ENCODE peak calls at places on chromosome 9, in five cellular contexts. Z is astrocyte of the cerebellum, Q is breast epithelium, S is heart right ventricle, O is mucosa of descending colon. G is an unnamed sample.

GRCh38 chr9:75233011-75233410 is 144.7 kb downstream of the OSTF1 start:
- DNase-seq in O (no peak), Q (no peak), S (no peak), Z (peak), G (no peak)

GRCh38 chr9:114225534-114226288 is 70.4 kb downstream of the COL27A1 start:
- DNase-seq in Z (peak), S (no peak), O (no peak), Q (no peak), G (no peak)

GRCh38 chr9:8140557-8140956 is 341.0 kb upstream of the DMAC1 start:
- DNase-seq in Q (no peak), S (no peak), Z (no peak), O (no peak), G (no peak)

GRCh38 chr9:128819716-128820664 is 1.7 kb downstream of the ENDOG start:
- DNase-seq in Q (no peak), S (peak), Z (no peak), O (no peak), G (no peak)

GRCh38 chr9:78552802-78553201 is 255.9 kb downstream of the PSAT1 start:
- DNase-seq in O (no peak), S (no peak), Q (no peak), Z (no peak), G (no peak)

GRCh38 chr9:88497224-88497623 is 37.8 kb upstream of the NXNL2 start:
- DNase-seq in S (no peak), Z (no peak), Q (no peak), O (no peak), G (no peak)

GRCh38 chr9:29198861-29199260 is 1625.6 kb upstream of the C9orf72 start:
- DNase-seq in O (no peak), Q (no peak), S (no peak), Z (no peak), G (no peak)

GRCh38 chr9:109252291-109252690 is 68.6 kb downstream of the EPB41L4B start:
- DNase-seq in S (no peak), Z (no peak), Q (no peak), O (no peak), G (no peak)

GRCh38 chr9:18896531-18897179 is 136.4 kb downstream of the SAXO1 start:
- DNase-seq in Q (no peak), Z (no peak), S (no peak), O (no peak), G (no peak)

GRCh38 chr9:114305189-114305555 is 17.7 kb upstream of the ORM1 start:
- DNase-seq in O (no peak), S (no peak), Z (no peak), Q (no peak), G (no peak)

GRCh38 chr9:7452378-7452777 is 347.2 kb downstream of the DMAC1 start:
- DNase-seq in S (no peak), Z (no peak), O (no peak), Q (no peak), G (no peak)

GRCh38 chr9:22813520-22813919 is 366.9 kb downstream of the DMRTA1 start:
- DNase-seq in Z (peak), S (no peak), Q (no peak), O (no peak), G (no peak)

GRCh38 chr9:124764774-124765438 is 6.2 kb downstream of the NR6A1 start:
- DNase-seq in Z (no peak), Q (no peak), O (no peak), S (no peak), G (no peak)

GRCh38 chr9:115946530-115946929 is 207.1 kb upstream of the PAPPA start:
- DNase-seq in O (no peak), Q (no peak), S (no peak), Z (no peak), G (no peak)

GRCh38 chr9:75454043-75454442 is 365.7 kb downstream of the OSTF1 start:
- DNase-seq in Q (no peak), O (peak), S (no peak), Z (no peak), G (no peak)

GRCh38 chr9:123422593-123422992 is 66.6 kb downstream of the CRB2 start:
- DNase-seq in Q (no peak), O (no peak), S (no peak), Z (no peak), G (no peak)

GRCh38 chr9:107214915-107215314 is 68.2 kb upstream of the RAD23B start:
- DNase-seq in O (no peak), Q (no peak), Z (no peak), S (no peak), G (no peak)

GRCh38 chr9:123282343-123283047 is 14.1 kb upstream of the STRBP start:
- DNase-seq in S (peak), Z (no peak), O (no peak), Q (no peak), G (no peak)

GRCh38 chr9:29211681-29212589 is 1638.7 kb upstream of the C9orf72 start:
- DNase-seq in Z (no peak), Q (no peak), O (peak), S (no peak), G (no peak)

GRCh38 chr9:130183133-130183762 is 11.0 kb downstream of the NCS1 start:
- DNase-seq in Z (peak), Q (no peak), O (no peak), S (no peak), G (no peak)

GRCh38 chr9:3884736-3885135 is 358.9 kb upstream of the RFX3 start:
- DNase-seq in Z (no peak), S (no peak), O (no peak), Q (no peak), G (no peak)

GRCh38 chr9:30677256-30677655 is 1707.2 kb upstream of the ACO1 start:
- DNase-seq in Z (no peak), O (no peak), Q (no peak), S (no peak), G (no peak)

GRCh38 chr9:112793213-112793810 is 42.8 kb downstream of the SNX30 start:
- DNase-seq in Q (no peak), Z (no peak), S (peak), O (peak), G (peak)

GRCh38 chr9:35035851-35036701 is 36.3 kb downstream of the VCP start:
- DNase-seq in Z (no peak), S (peak), O (peak), Q (no peak), G (no peak)

GRCh38 chr9:75190762-75191161 is 102.4 kb downstream of the OSTF1 start:
- DNase-seq in Z (no peak), S (no peak), Q (no peak), O (no peak), G (no peak)

GRCh38 chr9:114097613-114098020 is 1.5 kb downstream of the KIF12 start:
- DNase-seq in O (peak), S (no peak), Z (no peak), Q (no peak), G (no peak)

GRCh38 chr9:71984388-71985069 is 73.1 kb downstream of the C9orf85 start:
- DNase-seq in Q (no peak), Z (no peak), O (no peak), S (peak), G (no peak)

GRCh38 chr9:89923961-89924504 is 319.2 kb downstream of the GADD45G start:
- DNase-seq in O (no peak), Z (no peak), S (no peak), Q (no peak), G (no peak)

GRCh38 chr9:84061613-84062205 is 81.1 kb downstream of the RMI1 start:
- DNase-seq in O (no peak), Q (no peak), Z (no peak), S (no peak), G (no peak)

GRCh38 chr9:89750117-89750551 is 145.3 kb downstream of the GADD45G start:
- DNase-seq in Q (no peak), O (no peak), Z (no peak), S (peak), G (no peak)

GRCh38 chr9:75186767-75187380 is 98.6 kb downstream of the OSTF1 start:
- DNase-seq in Z (no peak), S (no peak), Q (no peak), O (no peak), G (no peak)

GRCh38 chr9:111649016-111649415 is 12.4 kb upstream of the GNG10 start:
- DNase-seq in Q (no peak), Z (no peak), O (no peak), S (no peak), G (no peak)

GRCh38 chr9:113674436-113674835 is 201.7 kb upstream of the ZNF618 start:
- DNase-seq in Z (no peak), Q (no peak), O (no peak), S (no peak), G (no peak)

GRCh38 chr9:88339322-88339721 is 48.9 kb upstream of the SPIN1 start:
- DNase-seq in O (no peak), Z (no peak), S (no peak), Q (no peak), G (no peak)

GRCh38 chr9:13603916-13604315 is 324.4 kb upstream of the MPDZ start:
- DNase-seq in Z (no peak), O (no peak), Q (no peak), S (no peak), G (no peak)

GRCh38 chr9:131545786-131546335 is 538 bp downstream of the PRRT1B start:
- DNase-seq in S (no peak), Z (no peak), Q (no peak), O (no peak), G (no peak)
- H3K4me3 ChIP-seq in S (peak), Z (no peak), Q (peak), O (no peak), G (peak)

GRCh38 chr9:81686614-81687520 is 2.5 kb downstream of the TLE1 start:
- DNase-seq in Q (peak), O (peak), S (peak), Z (peak), G (no peak)
- H3K4me3 ChIP-seq in Q (peak), O (peak), S (peak), Z (peak), G (peak)

GRCh38 chr9:92429866-92430265 is 5.6 kb upstream of the OMD start:
- DNase-seq in O (no peak), Q (no peak), Z (no peak), S (no peak), G (no peak)

GRCh38 chr9:92432972-92433548 is 8.8 kb upstream of the OMD start:
- DNase-seq in Z (no peak), O (no peak), S (no peak), Q (no peak), G (no peak)

GRCh38 chr9:92435263-92435662 is 11.0 kb upstream of the OMD start:
- DNase-seq in Z (no peak), Q (no peak), S (no peak), O (no peak), G (no peak)

GRCh38 chr9:92426501-92426900 is 2.2 kb upstream of the OMD start:
- DNase-seq in Z (no peak), Q (no peak), O (no peak), S (no peak), G (no peak)

DNA sequence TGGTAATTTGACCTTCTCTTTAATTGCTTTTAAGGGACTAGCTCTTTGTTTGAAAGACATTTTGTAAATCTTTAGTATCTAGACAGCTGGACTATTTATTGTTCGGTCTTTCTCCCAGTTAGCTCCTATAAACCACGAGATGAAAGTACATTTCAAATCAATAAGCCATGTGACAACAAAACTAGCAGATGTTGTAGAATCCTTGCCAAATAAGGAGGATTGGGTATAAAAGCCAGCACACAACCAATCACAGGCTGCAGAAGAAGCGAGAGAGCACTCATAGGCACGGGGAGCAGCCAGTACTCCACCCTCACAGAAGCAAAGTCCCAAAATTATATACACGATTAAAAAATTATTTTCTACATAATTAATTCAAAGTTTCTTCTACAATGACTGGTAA is 8.1 kb upstream of the OMD start:
- DNase-seq in O (no peak), Q (no peak), Z (no peak), S (no peak), G (no peak)
- H3K4me3 ChIP-seq in O (no peak), Q (peak), Z (no peak), S (no peak), G (no peak)

GRCh38 chr9:94638335-94639044 is 828 bp downstream of the FBP1 start:
- DNase-seq in O (no peak), Z (no peak), S (no peak), Q (no peak), G (no peak)
- H3K4me3 ChIP-seq in O (peak), Z (no peak), S (peak), Q (peak), G (peak)

DNA sequence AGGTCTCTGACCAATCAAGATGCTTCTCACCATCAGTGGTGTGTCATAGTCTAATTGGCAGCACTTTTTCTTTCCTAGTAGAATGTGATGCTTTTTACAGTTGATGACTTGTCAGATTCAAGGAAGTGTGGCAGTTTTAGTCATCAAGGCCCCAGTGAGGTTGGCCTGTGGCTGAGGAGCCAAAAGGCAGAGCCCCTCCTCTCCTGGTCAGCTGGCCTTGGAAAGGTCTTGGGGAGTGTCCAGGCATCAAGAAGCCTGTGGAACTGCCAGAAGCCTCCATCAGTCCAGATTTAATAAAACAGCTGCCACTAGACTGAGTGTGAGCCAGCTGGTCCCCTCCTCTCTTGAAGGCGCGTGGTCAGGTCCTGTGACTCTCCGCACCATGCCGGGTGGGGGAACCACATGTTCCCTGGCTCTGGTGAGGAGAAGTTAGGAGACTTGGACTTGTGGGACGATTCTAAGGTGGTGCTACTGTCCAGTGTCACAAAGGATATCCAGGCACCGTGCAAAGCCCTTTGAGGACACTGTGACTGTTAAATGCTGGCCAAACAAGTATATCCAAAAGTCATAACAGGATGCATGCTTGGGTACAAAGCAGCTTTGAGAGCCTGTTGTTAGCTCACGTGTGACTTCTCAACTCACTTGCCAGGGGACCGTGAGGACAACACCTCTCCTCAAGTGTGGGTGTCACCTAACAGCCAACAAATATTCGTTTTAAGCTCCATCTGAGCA is 6.1 kb upstream of the ANGPTL2 start:
- DNase-seq in S (peak), O (no peak), Q (peak), Z (no peak), G (no peak)
- H3K4me3 ChIP-seq in S (no peak), O (no peak), Q (no peak), Z (no peak), G (no peak)

GRCh38 chr9:99445920-99446319 is 223.8 kb downstream of the SEC61B start:
- DNase-seq in Z (no peak), S (no peak), O (no peak), Q (no peak), G (no peak)

GRCh38 chr9:99449726-99450125 is 227.6 kb downstream of the SEC61B start:
- DNase-seq in S (no peak), Z (no peak), O (no peak), Q (no peak), G (no peak)

GRCh38 chr9:99451121-99451606 is 229.1 kb downstream of the SEC61B start:
- DNase-seq in Q (no peak), O (no peak), Z (no peak), S (peak), G (no peak)

GRCh38 chr9:99445377-99445891 is 223.4 kb downstream of the SEC61B start:
- DNase-seq in S (peak), Z (peak), O (no peak), Q (no peak), G (no peak)

DNA sequence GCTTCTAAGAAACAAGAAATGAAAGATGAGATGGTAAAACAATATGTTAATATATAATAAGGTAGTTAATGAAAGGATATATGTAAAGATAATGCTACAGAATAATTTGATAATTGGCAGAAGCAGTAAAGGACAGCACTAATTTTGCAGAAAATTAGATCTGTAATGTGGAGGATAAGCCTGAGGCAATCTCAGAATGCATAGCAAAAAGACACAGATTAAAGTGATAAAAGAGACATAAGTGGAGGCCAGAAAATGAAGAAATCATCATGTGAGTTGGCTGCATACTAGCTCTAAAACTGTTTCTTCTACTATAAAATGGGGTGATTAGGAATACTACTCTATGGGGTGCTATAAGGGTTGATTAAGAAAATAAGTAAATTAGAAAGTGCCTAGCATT is 225.9 kb downstream of the SEC61B start:
- DNase-seq in Z (no peak), O (no peak), Q (no peak), S (no peak), G (no peak)
- H3K4me3 ChIP-seq in Z (no peak), O (no peak), Q (no peak), S (no peak), G (no peak)

DNA sequence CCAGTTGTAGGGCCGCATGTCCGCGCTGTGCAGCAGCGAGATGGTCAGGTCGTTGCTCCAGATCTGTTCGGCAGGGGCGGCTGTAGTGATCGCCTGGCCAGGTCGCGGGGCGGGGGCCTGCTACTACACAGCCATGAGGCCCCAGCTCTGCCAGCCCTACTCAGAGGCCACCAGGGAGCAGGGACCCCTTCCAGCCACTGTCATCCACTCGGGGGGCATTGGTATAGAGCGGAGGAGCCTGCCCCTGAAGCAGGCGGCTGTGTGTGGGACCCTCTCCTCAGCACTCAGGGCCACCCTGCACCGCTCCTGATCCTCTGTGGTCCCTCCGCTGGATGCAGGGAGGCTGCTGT is 1.7 kb downstream of the FBXW5 start:
- DNase-seq in O (peak), S (no peak), Q (no peak), Z (no peak), G (no peak)
- H3K4me3 ChIP-seq in O (no peak), S (no peak), Q (peak), Z (peak), G (no peak)

DNA sequence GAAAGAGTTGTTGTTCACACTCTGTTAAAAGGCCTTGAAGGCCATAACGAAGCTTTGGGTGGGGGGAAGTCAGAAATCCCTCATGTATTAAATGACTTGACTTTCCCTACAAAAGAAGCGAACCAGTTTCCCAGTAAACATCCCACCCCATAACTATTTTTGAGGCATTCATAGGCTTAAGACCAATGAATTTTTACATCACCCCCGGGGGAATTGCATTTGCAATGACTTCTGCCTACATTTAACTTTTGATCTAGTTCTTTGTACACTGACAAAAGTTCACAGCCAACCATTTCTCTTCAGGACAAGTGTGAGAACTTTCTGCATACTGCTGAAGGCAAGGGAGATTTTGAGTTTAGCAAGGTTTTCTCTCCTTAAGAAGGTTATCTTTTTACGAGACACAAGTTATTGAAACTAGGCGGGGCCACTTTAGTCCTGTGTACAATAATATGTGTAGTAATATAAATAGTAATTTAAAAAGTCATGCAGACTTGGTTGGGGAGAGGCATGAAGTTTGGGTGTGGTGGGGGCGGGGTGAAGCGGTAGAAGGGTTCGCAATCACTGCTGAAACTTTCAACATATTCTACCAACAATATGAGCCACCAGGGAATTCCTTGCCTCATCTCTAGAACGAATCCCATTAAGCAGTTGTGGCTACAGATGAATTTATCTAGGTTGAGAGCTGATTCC is 2.5 kb downstream of the TJP2 start:
- DNase-seq in Q (no peak), S (no peak), O (no peak), Z (no peak), G (no peak)
- H3K4me3 ChIP-seq in Q (no peak), S (no peak), O (no peak), Z (no peak), G (no peak)

G was measured in effector memory CD4-positive, alpha-beta T cell.